ENCODE peak calls at places on chromosomes 11 and 22, in five cellular contexts. I, E, N, K and L are unnamed samples.

GRCh38 chr22:29607426-29607825 is 4.0 kb downstream of the NF2 start:
- DNase-seq in E (no peak), K (no peak), N (no peak), I (no peak), L (no peak)

GRCh38 chr11:103601230-103601846 is 435.1 kb upstream of the DDI1 start:
- DNase-seq in E (peak; percentile 48), I (peak; percentile 33), K (peak; percentile 82), N (no peak), L (peak; percentile 72)

GRCh38 chr22:24423519-24424000 is 3.8 kb upstream of the ADORA2A start:
- DNase-seq in N (no peak), I (peak; percentile 57), K (peak; percentile 68), E (peak; percentile 68), L (no peak)

GRCh38 chr11:88353386-88353785 is 15.8 kb upstream of the CTSC start:
- DNase-seq in K (no peak), N (no peak), E (no peak), I (no peak), L (no peak)

GRCh38 chr11:17746096-17746495 is 11.5 kb downstream of the KCNC1 start:
- DNase-seq in I (no peak), K (no peak), N (no peak), E (no peak), L (no peak)

GRCh38 chr11:11237433-11237832 is 115.6 kb downstream of the CSNK2A3 start:
- DNase-seq in E (no peak), N (no peak), I (no peak), K (no peak), L (no peak)

GRCh38 chr11:133467686-133468085 is 64.6 kb downstream of the OPCML start:
- DNase-seq in I (no peak), E (no peak), N (no peak), K (no peak), L (no peak)

GRCh38 chr11:134569195-134569594 is 157.2 kb upstream of the B3GAT1 start:
- DNase-seq in E (no peak), K (no peak), I (no peak), N (no peak), L (no peak)

GRCh38 chr11:68279676-68280075 is 7.9 kb upstream of the C11orf24 start:
- DNase-seq in K (no peak), E (no peak), I (no peak), N (no peak), L (no peak)

GRCh38 chr11:134640536-134640935 is 228.5 kb upstream of the B3GAT1 start:
- DNase-seq in I (no peak), E (no peak), N (no peak), K (no peak), L (no peak)

GRCh38 chr11:69140635-69141034 is 15.1 kb upstream of the SMIM38 start:
- DNase-seq in E (no peak), K (no peak), N (no peak), I (no peak), L (no peak)

GRCh38 chr22:23789121-23789520 is 2.4 kb downstream of the SMARCB1 start:
- DNase-seq in I (no peak), E (peak; percentile 34), N (no peak), K (no peak), L (no peak)

GRCh38 chr22:20463324-20464095 is 25.9 kb upstream of the SCARF2 start:
- DNase-seq in K (no peak), I (no peak), E (no peak), N (no peak), L (no peak)

DNA sequence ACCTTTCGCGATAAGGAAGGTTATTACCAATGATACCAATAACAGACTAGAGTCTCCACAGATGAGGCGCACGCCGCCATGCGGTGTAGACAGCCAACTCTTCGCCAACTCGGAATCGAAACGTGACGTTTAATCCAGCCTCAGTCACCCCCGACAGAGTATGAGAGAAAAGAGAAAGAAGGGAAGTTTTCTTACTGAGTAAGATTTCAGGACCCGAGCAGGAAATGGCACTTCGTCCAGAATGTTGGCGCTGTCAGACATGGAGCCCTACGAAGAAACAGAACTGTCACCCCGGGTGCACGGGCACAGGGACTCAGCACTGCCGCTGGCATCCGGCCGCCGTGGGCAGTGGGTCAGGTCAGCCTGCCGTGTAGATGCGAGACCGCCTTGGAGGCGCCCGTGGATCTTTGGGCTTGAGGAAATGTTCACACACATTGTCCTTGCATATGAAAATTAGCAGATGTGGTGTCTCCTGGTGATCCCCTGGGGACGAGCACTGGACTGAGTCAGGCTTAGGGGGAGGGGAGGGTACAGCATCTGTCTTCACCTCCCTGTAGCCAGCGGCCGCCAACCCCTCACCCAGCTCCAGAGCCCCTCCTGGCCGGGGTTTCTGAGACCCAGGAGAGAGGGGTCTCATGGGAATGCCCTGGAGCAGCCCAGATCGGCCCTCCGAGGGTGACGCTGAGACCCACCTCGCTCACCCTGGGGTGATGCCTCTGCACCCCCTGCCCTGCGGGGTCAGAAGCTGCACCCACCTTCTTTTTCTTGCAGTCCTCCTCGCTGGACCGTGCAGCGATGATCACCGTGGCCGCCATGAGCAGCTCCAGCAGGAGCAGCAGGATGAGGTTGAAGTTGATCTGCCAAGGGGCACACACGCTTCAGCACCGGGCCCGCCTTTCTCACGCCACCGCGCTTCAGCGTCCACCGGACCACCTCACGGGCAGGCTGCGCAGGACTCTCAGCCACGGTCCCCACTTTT is 8.3 kb downstream of the MLC1 start:
- DNase-seq in E (no peak), I (no peak), N (no peak), K (no peak), L (no peak)
- H2BK12ac ChIP-seq in E (no peak overlapping the region), I (no peak overlapping the region), N (no peak overlapping the region), K (no peak overlapping the region), L (no peak overlapping the region)

GRCh38 chr11:129992161-129992944 is 10.3 kb downstream of the PRDM10 start:
- DNase-seq in I (no peak), K (no peak), N (no peak), E (peak; percentile 67), L (no peak)
- H3K9ac ChIP-seq in I (no peak overlapping the region), K (no peak overlapping the region), N (no peak overlapping the region), E (no peak overlapping the region), L (no peak overlapping the region)

DNA sequence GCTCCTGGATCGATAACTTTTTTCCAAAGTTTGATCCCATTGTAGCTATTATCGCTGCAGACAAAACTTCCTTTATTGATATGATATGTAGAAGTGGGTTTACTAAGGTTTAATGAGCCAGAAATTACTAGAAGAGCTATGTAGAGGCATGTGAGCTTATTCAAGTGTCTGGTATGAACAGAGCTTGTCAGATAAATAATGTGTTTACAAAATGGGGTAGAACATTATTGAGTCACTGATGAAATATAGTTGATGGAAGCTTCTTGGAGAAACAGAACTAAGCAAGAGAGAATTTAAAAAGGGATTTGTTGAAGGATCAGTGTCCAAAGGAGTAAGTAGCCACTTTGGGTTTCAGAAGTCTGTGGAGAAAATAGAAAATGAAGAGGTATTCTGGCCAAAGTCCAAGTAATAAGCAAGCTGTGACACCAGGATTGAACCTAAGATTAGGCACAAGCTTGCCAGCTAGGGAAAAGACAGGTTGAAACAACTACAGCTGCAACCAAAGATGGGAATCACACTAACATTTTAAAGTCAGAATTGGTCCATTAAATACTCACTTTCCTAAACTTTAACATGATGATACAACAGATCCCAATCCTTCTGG is 104.3 kb downstream of the MAML2 start:
- DNase-seq in I (no peak), N (no peak), E (no peak), K (no peak), L (peak; percentile 82)
- H3K4me1 ChIP-seq in I (peaks cover 21% of the 10 kb centered on the region), N (peaks cover 7% of the 10 kb centered on the region), E (peaks cover 8% of the 10 kb centered on the region), K (peaks cover 5% of the 10 kb centered on the region), L (peaks cover 2% of the 10 kb centered on the region)

GRCh38 chr11:126308271-126308671 is 4.4 kb downstream of the DCPS start:
- DNase-seq in K (no peak), I (no peak), N (no peak), E (no peak), L (no peak)
- H2BK12ac ChIP-seq in K (no peak overlapping the region), I (no peak overlapping the region), N (no peak overlapping the region), E (no peak overlapping the region), L (no peak overlapping the region)

GRCh38 chr11:112291191-112291590 is 30.5 kb upstream of the PLET1 start:
- DNase-seq in K (no peak), E (no peak), N (no peak), I (no peak), L (no peak)
- H3K9ac ChIP-seq in K (no peak overlapping the region), E (no peak overlapping the region), N (no peak overlapping the region), I (no peak overlapping the region), L (no peak overlapping the region)

GRCh38 chr11:80606726-80607125 is 1165.9 kb upstream of the TENM4 start:
- DNase-seq in E (no peak), I (no peak), K (no peak), N (no peak), L (no peak)
- H3K4me1 ChIP-seq in E (no peaks in the 10 kb centered on the region), I (peaks cover 2% of the 10 kb centered on the region), K (no peaks in the 10 kb centered on the region), N (no peaks in the 10 kb centered on the region), L (no peaks in the 10 kb centered on the region)

GRCh38 chr22:47001288-47001687 is 238.8 kb downstream of the TBC1D22A start:
- DNase-seq in E (no peak), I (no peak), K (no peak), N (no peak), L (no peak)
- H2BK12ac ChIP-seq in E (no peak overlapping the region), I (no peak overlapping the region), K (no peak overlapping the region), N (no peak overlapping the region), L (no peak overlapping the region)

GRCh38 chr22:26433805-26434204 is 4.7 kb downstream of the ASPHD2 start:
- DNase-seq in I (no peak), E (no peak), N (no peak), K (no peak), L (no peak)

GRCh38 chr22:26435327-26436093 is 6.5 kb downstream of the ASPHD2 start:
- DNase-seq in N (no peak), E (no peak), I (no peak), K (no peak), L (no peak)

GRCh38 chr22:26439559-26439958 is 10.5 kb downstream of the ASPHD2 start:
- DNase-seq in N (no peak), I (no peak), E (no peak), K (no peak), L (no peak)

GRCh38 chr22:26438006-26438405 is 8.9 kb downstream of the ASPHD2 start:
- DNase-seq in K (no peak), N (no peak), I (no peak), E (no peak), L (no peak)

GRCh38 chr22:26436903-26437515 is 7.9 kb downstream of the ASPHD2 start:
- DNase-seq in K (peak; percentile 21), E (no peak), I (no peak), N (no peak), L (no peak)
- H3K9ac ChIP-seq in K (no peak overlapping the region), E (no peak overlapping the region), I (no peak overlapping the region), N (no peak overlapping the region), L (no peak overlapping the region)